ENCODE peak calls at places on chromosome 16, in four cellular contexts. H, N, Y and P are unnamed samples.

GRCh38 chr16:8908779-8909468 is 26.8 kb downstream of the LITAFD start:
- DNase-seq in H (no peak), N (no peak), Y (no peak), P (no peak)

GRCh38 chr16:23960081-23960499 is 124.3 kb downstream of the PRKCB start:
- DNase-seq in H (no peak), N (no peak), Y (no peak), P (no peak)

GRCh38 chr16:9186061-9186460 is 94.6 kb downstream of the HAPSTR1 start:
- DNase-seq in H (no peak), N (no peak), Y (no peak), P (no peak)

GRCh38 chr16:57357330-57358151 is 1.0 kb upstream of the CCL22 start:
- DNase-seq in H (no peak), N (no peak), Y (no peak), P (no peak)

GRCh38 chr16:81994485-81994884 is 16.8 kb downstream of the SDR42E1 start:
- DNase-seq in H (no peak), N (no peak), Y (no peak), P (no peak)

GRCh38 chr16:85291302-85292148 is 179.3 kb upstream of the CIBAR2 start:
- DNase-seq in H (no peak), N (no peak), Y (no peak), P (no peak)

GRCh38 chr16:20911361-20911760 is 10.8 kb downstream of the LYRM1 start:
- DNase-seq in H (peak), N (no peak), Y (no peak), P (no peak)

GRCh38 chr16:57984443-57985203 is 13.7 kb upstream of the CNGB1 start:
- DNase-seq in H (peak), N (no peak), Y (no peak), P (no peak)

GRCh38 chr16:22968931-22969330 is 155.0 kb downstream of the HS3ST2 start:
- DNase-seq in H (no peak), N (peak), Y (no peak), P (no peak)

GRCh38 chr16:19835989-19836421 is 48.6 kb downstream of the GPRC5B start:
- DNase-seq in H (no peak), N (no peak), Y (no peak), P (no peak)